ENCODE peak calls at places on chromosomes 7 and 10, in four cellular contexts. P is RWPE1; B is CD4-positive, alpha-beta T cell; C is fibroblast of lung. H is an unnamed sample.

GRCh38 chr7:52311886-52312285 is 723.5 kb upstream of the POM121L12 start:
- DNase-seq in P (no peak), B (no peak), C (no peak), H (no peak)

GRCh38 chr10:88879754-88880286 is at the start of gene STAMBPL1:
- DNase-seq in P (peak; percentile 51), B (peak; percentile 63), C (no peak), H (no peak)

GRCh38 chr10:17200885-17201164 is 647 bp downstream of the TRDMT1 start:
- DNase-seq in P (peak; percentile 8), B (no peak), C (peak; percentile 63), H (no peak)

GRCh38 chr10:77004917-77005564 is 632.6 kb downstream of the KCNMA1 start:
- DNase-seq in P (peak; percentile 61), B (no peak), C (peak; percentile 52), H (no peak)

GRCh38 chr10:15262036-15262713 is 93.7 kb upstream of the NMT2 start:
- DNase-seq in P (peak; percentile 20), B (no peak), C (peak; percentile 12), H (no peak)

GRCh38 chr7:73865738-73866445 is 4.9 kb downstream of the TMEM270 start:
- DNase-seq in P (peak; percentile 34), B (no peak), C (peak; percentile 40), H (no peak)

GRCh38 chr7:137879357-137880158 is 32.8 kb upstream of the DGKI start:
- DNase-seq in P (peak; percentile 8), B (no peak), C (peak; percentile 73), H (no peak)

GRCh38 chr7:158245724-158246041 is 341.9 kb downstream of the PTPRN2 start:
- DNase-seq in P (no peak), B (no peak), C (no peak), H (no peak)

GRCh38 chr7:66371096-66371824 is 166.1 kb downstream of the TPST1 start:
- DNase-seq in P (no peak), B (no peak), C (no peak), H (no peak)

GRCh38 chr10:22750131-22750530 is 35.8 kb upstream of the PIP4K2A start:
- DNase-seq in P (no peak), B (no peak), C (no peak), H (no peak)

GRCh38 chr7:157469181-157470016 is 132.6 kb downstream of the DNAJB6 start:
- DNase-seq in P (no peak), B (no peak), C (no peak), H (no peak)

GRCh38 chr10:113126506-113127192 is 176.6 kb downstream of the TCF7L2 start:
- DNase-seq in P (peak; percentile 81), B (peak; percentile 5), C (peak; percentile 75), H (peak; percentile 22)

GRCh38 chr7:80047856-80048459 is 86.7 kb upstream of the GNAI1 start:
- DNase-seq in P (peak; percentile 14), B (no peak), C (no peak), H (no peak)

GRCh38 chr7:130490888-130491771 is 755 bp upstream of the MEST start:
- DNase-seq in P (no peak), B (peak; percentile 7), C (peak; percentile 50), H (no peak)

GRCh38 chr10:129332476-129332875 is 134.6 kb upstream of the MGMT start:
- DNase-seq in P (no peak), B (no peak), C (no peak), H (no peak)

GRCh38 chr10:71342850-71343773 is 24.1 kb downstream of the SLC29A3 start:
- DNase-seq in P (no peak), B (no peak), C (peak; percentile 15), H (no peak)

GRCh38 chr7:143458263-143458662 is 15.0 kb downstream of the TAS2R60 start:
- DNase-seq in P (peak; percentile 9), B (no peak), C (peak; percentile 39), H (no peak)

GRCh38 chr7:24718431-24718831 is 38.8 kb downstream of the GSDME start:
- DNase-seq in P (no peak), B (no peak), C (no peak), H (no peak)

GRCh38 chr10:34854147-34854601 is 39.1 kb upstream of the PARD3 start:
- DNase-seq in P (no peak), B (no peak), C (peak; percentile 57), H (no peak)

GRCh38 chr7:50149364-50149763 is 56.3 kb upstream of the ZPBP start:
- DNase-seq in P (no peak), B (no peak), C (no peak), H (no peak)

GRCh38 chr7:112414855-112415490 is 35.3 kb upstream of the IFRD1 start:
- DNase-seq in P (peak; percentile 67), B (no peak), C (peak; percentile 27), H (no peak)

GRCh38 chr10:104326991-104327610 is 11.2 kb downstream of the ITPRIP start:
- DNase-seq in P (no peak), B (no peak), C (no peak), H (no peak)

GRCh38 chr7:76300210-76300731 is 2.2 kb upstream of the HSPB1 start:
- DNase-seq in P (peak; percentile 80), B (no peak), C (peak; percentile 89), H (no peak)

GRCh38 chr10:113856563-113856962 is 2.1 kb downstream of the NHLRC2 start:
- DNase-seq in P (no peak), B (no peak), C (no peak), H (no peak)

GRCh38 chr7:25804154-25804553 is 347.8 kb upstream of the NFE2L3 start:
- DNase-seq in P (peak; percentile 94), B (no peak), C (no peak), H (no peak)

GRCh38 chr7:22082553-22082885 is 136.8 kb upstream of the CDCA7L start:
- DNase-seq in P (no peak), B (no peak), C (no peak), H (no peak)
- TF ChIP-seq CTCF in P (no peak), B (no peak), C (no peak), H (no peak)

GRCh38 chr7:106768324-106768751 is 96.7 kb upstream of the PIK3CG start:
- DNase-seq in P (no peak), B (no peak), C (peak; percentile 37), H (no peak)
- TF ChIP-seq CTCF in P (no peak), B (no peak), C (no peak), H (no peak)

DNA sequence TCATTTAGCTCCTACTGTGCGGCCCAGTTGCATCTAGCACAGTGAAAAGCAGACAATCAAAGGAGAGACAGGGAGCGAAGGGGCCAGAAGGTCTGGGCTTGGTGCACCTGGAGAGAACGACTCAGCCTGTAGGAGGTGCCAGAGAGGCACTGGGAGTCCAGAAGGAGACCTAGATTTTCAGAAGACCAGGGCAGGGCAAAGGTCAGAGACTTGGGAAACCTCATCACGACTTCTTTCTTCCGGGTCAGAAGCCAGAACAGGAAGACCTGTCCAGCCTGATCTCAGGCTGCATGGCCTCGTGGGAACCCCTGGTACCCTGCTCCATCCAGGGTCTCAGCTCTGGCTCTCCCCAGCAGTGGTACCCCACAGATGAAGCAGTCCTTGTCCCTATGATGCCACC is 5.2 kb downstream of the AGAP3 start:
- DNase-seq in P (no peak), B (no peak), C (no peak), H (no peak)
- TF ChIP-seq CTCF in P (peak; percentile 47), B (no peak), C (peak; percentile 68), H (no peak)

GRCh38 chr7:116169060-116169459 is 41.3 kb upstream of the TES start:
- DNase-seq in P (no peak), B (no peak), C (peak; percentile 79), H (no peak)
- TF ChIP-seq CTCF in P (no peak), B (no peak), C (no peak), H (no peak)

GRCh38 chr7:135712182-135712782 is 15.7 kb downstream of the SLC13A4 start:
- DNase-seq in P (no peak), B (no peak), C (no peak), H (no peak)
- TF ChIP-seq CTCF in P (no peak), B (no peak), C (no peak), H (no peak)

H was measured in activated B cell treated with CpG ODN at 0.5 μM for 24 hours.